ENCODE peak calls at places on chromosome 16, in five cellular contexts. B is IMR-90, T is hepatocyte, F is GM23248, M is right atrium auricular region. Y is an unnamed sample. For H3K9me3, the result is how much of the 10 kb centered on the place peaks cover.

GRCh38 chr16:80058236-80058635 is 457.7 kb upstream of the MAF start:
- DNase-seq in B (no peak), T (peak), F (no peak), M (peak), Y (no peak)

GRCh38 chr16:30352488-30353401 is 2.4 kb downstream of the CD2BP2 start:
- DNase-seq in B (no peak), T (no peak), F (no peak), M (no peak), Y (no peak)

GRCh38 chr16:27298132-27298531 is 15.6 kb upstream of the IL4R start:
- DNase-seq in B (no peak), T (no peak), F (no peak), M (no peak), Y (no peak)

GRCh38 chr16:70649300-70649699 is 2.9 kb downstream of the IL34 start:
- DNase-seq in B (peak), T (no peak), F (peak), M (no peak), Y (no peak)

GRCh38 chr16:12187939-12188673 is 211.6 kb downstream of the SNX29 start:
- DNase-seq in B (no peak), T (no peak), F (peak), M (no peak), Y (no peak)

GRCh38 chr16:25716186-25716585 is 24.4 kb downstream of the HS3ST4 start:
- DNase-seq in B (no peak), T (no peak), F (no peak), M (no peak), Y (no peak)

GRCh38 chr16:89478576-89479221 is 11.7 kb downstream of the ANKRD11 start:
- DNase-seq in B (peak), T (no peak), F (peak), M (no peak), Y (no peak)

GRCh38 chr16:30434852-30435251 is 5.0 kb upstream of the DCTPP1 start:
- DNase-seq in B (no peak), T (no peak), F (no peak), M (no peak), Y (no peak)

GRCh38 chr16:1330931-1331711 is 2.3 kb upstream of the BAIAP3 start:
- DNase-seq in B (no peak), T (no peak), F (no peak), M (no peak), Y (no peak)

GRCh38 chr16:82439678-82440293 is 187.0 kb upstream of the CDH13 start:
- DNase-seq in B (peak), T (peak), F (peak), M (no peak), Y (no peak)

GRCh38 chr16:71666928-71667707 is 41.1 kb downstream of the MARVELD3 start:
- DNase-seq in B (no peak), T (peak), F (no peak), M (no peak), Y (no peak)

GRCh38 chr16:83136924-83137323 is 510.2 kb downstream of the CDH13 start:
- DNase-seq in B (no peak), T (no peak), F (no peak), M (no peak), Y (no peak)

GRCh38 chr16:87457051-87457611 is 35.7 kb downstream of the ZCCHC14 start:
- DNase-seq in B (peak), T (peak), F (peak), M (no peak), Y (peak)
- H3K27ac ChIP-seq in B (peak), T (peak), F (peak), M (no peak), Y (peak)

GRCh38 chr16:3215601-3216262 is 19.2 kb downstream of the ZNF200 start:
- DNase-seq in B (no peak), T (no peak), F (no peak), M (no peak), Y (no peak)

GRCh38 chr16:3216263-3216640 is 18.7 kb downstream of the ZNF200 start:
- DNase-seq in B (no peak), T (no peak), F (no peak), M (no peak), Y (no peak)

GRCh38 chr16:3223913-3224515 is 10.9 kb downstream of the ZNF200 start:
- DNase-seq in B (no peak), T (no peak), F (peak), M (no peak), Y (no peak)

GRCh38 chr16:3214904-3215600 is 19.9 kb downstream of the ZNF200 start:
- DNase-seq in B (no peak), T (no peak), F (no peak), M (no peak), Y (no peak)

GRCh38 chr16:3220839-3221238 is 14.1 kb downstream of the ZNF200 start:
- DNase-seq in B (no peak), T (no peak), F (no peak), M (no peak), Y (no peak)
- H3K9me3 ChIP-seq in B (under half), T (under half), F (under half), M (half or more), Y (under half)

DNA sequence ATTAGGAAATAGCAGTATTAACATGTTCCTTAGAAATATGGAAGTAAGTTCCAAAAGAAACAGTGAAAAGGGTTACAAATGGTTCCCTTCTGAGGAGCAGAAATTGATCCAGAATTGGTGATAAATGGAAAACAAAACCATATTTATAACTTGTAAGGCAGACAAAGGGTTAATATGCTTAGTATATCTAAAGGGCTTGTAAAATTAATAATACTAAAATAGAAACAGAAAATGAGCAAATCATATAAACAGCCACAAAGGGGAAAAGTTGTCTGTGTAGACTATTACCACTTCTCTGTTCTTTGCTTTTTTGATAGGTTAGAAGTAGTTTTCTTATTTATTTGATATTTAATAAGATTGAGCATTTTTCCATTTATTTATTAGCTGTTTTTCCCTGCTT is 64.4 kb downstream of the NFATC3 start:
- DNase-seq in B (no peak), T (no peak), F (no peak), M (no peak), Y (no peak)
- H3K27ac ChIP-seq in B (no peak), T (no peak), F (no peak), M (no peak), Y (no peak)

DNA sequence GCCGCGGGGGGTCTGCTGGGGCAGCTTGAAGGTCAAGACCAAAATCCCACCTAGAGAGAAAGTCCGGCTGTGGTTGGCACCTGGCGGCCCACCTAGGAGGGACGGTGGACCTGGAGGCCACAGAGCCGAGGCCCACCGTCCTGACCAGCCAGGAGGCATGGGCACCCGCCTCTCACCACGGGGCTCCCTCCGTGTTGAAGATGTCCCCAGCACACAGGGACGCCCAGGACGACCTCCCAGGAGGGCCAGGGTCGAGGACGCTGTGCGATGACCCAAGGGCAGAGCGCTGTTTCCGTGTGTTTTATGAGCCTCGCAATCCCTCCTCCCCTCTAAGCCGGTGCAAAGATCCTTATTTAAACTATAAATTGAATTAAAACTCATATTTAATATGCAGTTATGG is 131.2 kb downstream of the C16orf95 start:
- DNase-seq in B (no peak), T (no peak), F (no peak), M (no peak), Y (no peak)
- H3K9me3 ChIP-seq in B (under half), T (under half), F (under half), M (under half), Y (under half)

GRCh38 chr16:73068546-73069401 is 20.8 kb upstream of the ZFHX3 start:
- DNase-seq in B (peak), T (no peak), F (peak), M (peak), Y (peak)
- H3K27ac ChIP-seq in B (peak), T (peak), F (peak), M (peak), Y (peak)

DNA sequence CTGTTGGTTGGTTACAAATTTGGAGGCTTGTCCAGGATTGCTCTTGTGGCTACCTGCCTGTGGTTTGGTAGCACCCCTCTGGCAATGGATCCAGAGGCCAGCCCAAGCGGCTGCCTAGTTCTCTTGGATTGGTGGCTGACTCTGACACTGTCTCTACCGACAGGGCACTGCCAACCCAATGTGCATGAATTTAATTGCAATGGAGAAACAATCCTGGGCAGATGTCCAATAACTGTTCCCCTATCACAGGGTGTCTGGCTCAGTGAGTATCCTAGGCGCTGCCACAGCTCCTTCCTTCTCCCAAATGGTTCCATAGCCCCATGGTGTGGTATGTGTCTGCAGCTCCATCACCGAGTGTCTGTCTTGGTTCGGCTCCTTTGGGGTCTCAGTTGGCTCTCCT is 19.5 kb downstream of the N4BP1 start:
- DNase-seq in B (no peak), T (no peak), F (no peak), M (no peak), Y (no peak)
- H3K9me3 ChIP-seq in B (under half), T (under half), F (under half), M (under half), Y (under half)

Y was measured in RWPE2.